ENCODE peak calls at places on chromosomes 16 and 17, in five cellular contexts. P is A549, I is K562, Y is HepG2, D is H1. J is an unnamed sample.

GRCh38 chr16:10577305-10578202 is 2.8 kb downstream of the EMP2 start:
- DNase-seq in P (no peak), I (no peak), Y (no peak), D (no peak), J (no peak)

GRCh38 chr17:2150871-2151270 is 96.0 kb downstream of the HIC1 start:
- DNase-seq in P (no peak), I (no peak), Y (no peak), D (no peak), J (no peak)

GRCh38 chr17:49787932-49788442 is 494 bp upstream of the KAT7 start:
- DNase-seq in P (no peak), I (no peak), Y (no peak), D (no peak), J (no peak)

GRCh38 chr17:76969598-76970172 is 101.5 kb downstream of the MGAT5B start:
- DNase-seq in P (no peak), I (no peak), Y (no peak), D (no peak), J (no peak)

GRCh38 chr16:48538746-48539484 is 71.1 kb downstream of the N4BP1 start:
- DNase-seq in P (no peak), I (peak; percentile 30), Y (peak; percentile 24), D (no peak), J (no peak)

GRCh38 chr17:12659500-12659899 is 6.2 kb upstream of the MYOCD start:
- DNase-seq in P (no peak), I (no peak), Y (no peak), D (no peak), J (no peak)

GRCh38 chr16:397135-397661 is at the start of gene NME4:
- DNase-seq in P (no peak), I (peak; percentile 81), Y (no peak), D (no peak), J (no peak)

GRCh38 chr17:48002208-48002919 is 31.5 kb downstream of the CDK5RAP3 start:
- DNase-seq in P (peak; percentile 36), I (peak; percentile 43), Y (peak; percentile 50), D (no peak), J (peak; percentile 75)

GRCh38 chr17:15917021-15917438 is 27.9 kb upstream of the ADORA2B start:
- DNase-seq in P (no peak), I (no peak), Y (no peak), D (no peak), J (no peak)

GRCh38 chr17:6753006-6753445 is 2.8 kb upstream of the XAF1 start:
- DNase-seq in P (no peak), I (no peak), Y (peak; percentile 11), D (no peak), J (no peak)

GRCh38 chr16:49075709-49076108 is 205.9 kb downstream of the CBLN1 start:
- DNase-seq in P (no peak), I (no peak), Y (no peak), D (no peak), J (no peak)

GRCh38 chr16:9818702-9819101 is 363.5 kb downstream of the GRIN2A start:
- DNase-seq in P (no peak), I (no peak), Y (no peak), D (no peak), J (no peak)

GRCh38 chr17:49365667-49366066 is 3.6 kb upstream of the ZNF652 start:
- DNase-seq in P (peak; percentile 66), I (no peak), Y (peak; percentile 56), D (no peak), J (no peak)

GRCh38 chr16:51807551-51807950 is 656.5 kb upstream of the SALL1 start:
- DNase-seq in P (no peak), I (no peak), Y (no peak), D (no peak), J (no peak)

GRCh38 chr16:56866955-56867830 is 2.2 kb downstream of the SLC12A3 start:
- DNase-seq in P (peak; percentile 66), I (peak; percentile 45), Y (peak; percentile 70), D (no peak), J (no peak)
- TF ChIP-seq HDAC2 in P (no peak), I (no peak), Y (no peak), D (no peak), J (no peak)

DNA sequence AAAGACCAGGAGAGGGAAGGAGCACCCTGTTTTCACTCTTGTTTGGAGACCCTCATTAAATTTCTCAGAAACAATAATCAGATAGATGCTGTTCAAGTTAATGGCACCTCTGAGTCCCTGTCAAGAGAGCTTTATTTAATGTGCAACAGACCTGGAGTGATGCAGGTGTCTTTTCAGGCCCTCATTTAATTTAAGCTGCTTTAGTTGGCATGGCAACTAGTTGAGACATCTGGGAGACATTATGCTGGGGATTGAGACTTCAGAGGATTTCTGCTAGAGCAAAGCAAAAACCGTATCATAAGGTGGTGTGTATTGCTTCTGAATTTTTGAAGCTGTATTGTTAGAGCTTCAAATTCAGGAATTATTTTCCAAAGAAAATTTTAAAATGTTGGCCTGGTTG is 108.5 kb downstream of the NLK start:
- DNase-seq in P (no peak), I (no peak), Y (no peak), D (no peak), J (no peak)
- TF ChIP-seq HDAC2 in P (no peak), I (no peak), Y (no peak), D (no peak), J (no peak)

GRCh38 chr17:28053044-28053670 is 10.7 kb downstream of the NLK start:
- DNase-seq in P (no peak), I (no peak), Y (no peak), D (no peak), J (no peak)
- TF ChIP-seq HDAC2 in P (no peak), I (no peak), Y (no peak), D (no peak), J (no peak)

GRCh38 chr17:8924595-8924994 is 40.9 kb downstream of the PIK3R5 start:
- DNase-seq in P (no peak), I (no peak), Y (no peak), D (no peak), J (peak; percentile 77)

GRCh38 chr17:8921147-8921546 is 44.4 kb downstream of the PIK3R5 start:
- DNase-seq in P (no peak), I (no peak), Y (no peak), D (no peak), J (no peak)

GRCh38 chr17:8923762-8924161 is 41.7 kb downstream of the PIK3R5 start:
- DNase-seq in P (no peak), I (no peak), Y (no peak), D (no peak), J (no peak)

GRCh38 chr17:8922923-8923322 is 42.6 kb downstream of the PIK3R5 start:
- DNase-seq in P (no peak), I (no peak), Y (no peak), D (no peak), J (no peak)

GRCh38 chr17:8922451-8922850 is 43.1 kb downstream of the PIK3R5 start:
- DNase-seq in P (no peak), I (no peak), Y (no peak), D (no peak), J (no peak)
- TF ChIP-seq HDAC2 in P (no peak), I (no peak), Y (no peak), D (no peak), J (no peak)

DNA sequence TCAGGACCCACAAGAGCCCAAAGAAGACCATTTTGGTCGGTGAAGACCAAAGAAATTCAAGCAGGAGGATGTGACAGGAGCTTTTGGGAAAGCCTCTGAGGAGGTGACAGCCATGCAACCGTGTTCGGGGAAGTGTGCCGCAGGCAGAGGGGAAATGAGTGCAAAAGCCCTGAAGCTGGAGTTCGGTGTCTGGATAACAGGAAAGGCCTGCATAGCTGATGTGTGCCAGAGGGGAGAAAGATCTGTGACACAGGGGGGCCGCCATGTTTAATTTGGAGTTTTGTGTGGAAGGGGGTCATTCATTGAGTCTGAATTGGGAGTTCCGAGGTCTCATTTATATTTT is 870 bp upstream of the ZC3H7A start:
- DNase-seq in P (peak; percentile 22), I (no peak), Y (no peak), D (no peak), J (no peak)
- TF ChIP-seq HDAC2 in P (no peak), I (no peak), Y (no peak), D (no peak), J (no peak)

DNA sequence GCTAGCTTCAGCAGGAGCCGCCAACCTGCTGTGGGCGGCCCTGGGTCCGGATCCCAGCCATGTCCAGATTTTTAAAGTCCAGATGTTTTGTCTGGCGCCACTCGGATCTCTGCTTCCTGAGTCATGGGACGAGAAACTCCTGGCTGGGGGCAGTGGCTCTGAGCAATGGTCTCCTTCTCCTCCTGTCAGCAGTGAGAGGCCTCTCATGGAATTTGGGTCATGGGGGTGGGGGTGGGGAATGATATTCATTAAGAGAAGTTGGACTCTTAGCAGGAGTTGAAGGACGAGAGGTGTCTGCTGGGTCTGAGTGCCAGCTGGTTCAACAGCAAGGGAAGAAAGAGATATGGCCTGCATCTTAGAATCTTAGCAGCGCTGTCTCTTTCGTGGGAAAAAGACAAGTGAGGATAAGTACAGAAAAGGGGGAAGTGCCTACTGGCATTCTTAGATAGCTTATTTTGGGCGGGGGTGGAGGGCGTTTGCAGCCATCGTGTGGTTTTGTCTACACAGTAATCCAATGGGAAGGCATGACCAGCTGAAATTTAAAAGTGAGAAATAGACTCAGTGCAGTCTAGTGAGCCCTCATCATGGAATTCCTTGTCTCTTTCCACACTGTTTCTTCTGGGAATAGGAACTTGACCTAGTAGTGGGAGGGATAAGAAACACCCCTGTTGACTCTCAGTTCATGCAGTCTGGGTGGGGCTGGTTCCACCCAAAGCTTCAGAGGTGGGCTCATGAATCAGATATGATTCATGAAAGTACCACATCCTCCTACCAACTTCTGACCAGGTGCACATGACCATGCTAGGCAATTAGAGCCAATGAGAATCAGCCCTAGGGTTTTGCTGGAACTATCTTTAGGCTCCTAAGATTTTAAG is 80.5 kb downstream of the MYH13 start:
- DNase-seq in P (no peak), I (no peak), Y (no peak), D (no peak), J (peak; percentile 20)
- TF ChIP-seq HDAC2 in P (no peak), I (no peak), Y (no peak), D (no peak), J (no peak)

DNA sequence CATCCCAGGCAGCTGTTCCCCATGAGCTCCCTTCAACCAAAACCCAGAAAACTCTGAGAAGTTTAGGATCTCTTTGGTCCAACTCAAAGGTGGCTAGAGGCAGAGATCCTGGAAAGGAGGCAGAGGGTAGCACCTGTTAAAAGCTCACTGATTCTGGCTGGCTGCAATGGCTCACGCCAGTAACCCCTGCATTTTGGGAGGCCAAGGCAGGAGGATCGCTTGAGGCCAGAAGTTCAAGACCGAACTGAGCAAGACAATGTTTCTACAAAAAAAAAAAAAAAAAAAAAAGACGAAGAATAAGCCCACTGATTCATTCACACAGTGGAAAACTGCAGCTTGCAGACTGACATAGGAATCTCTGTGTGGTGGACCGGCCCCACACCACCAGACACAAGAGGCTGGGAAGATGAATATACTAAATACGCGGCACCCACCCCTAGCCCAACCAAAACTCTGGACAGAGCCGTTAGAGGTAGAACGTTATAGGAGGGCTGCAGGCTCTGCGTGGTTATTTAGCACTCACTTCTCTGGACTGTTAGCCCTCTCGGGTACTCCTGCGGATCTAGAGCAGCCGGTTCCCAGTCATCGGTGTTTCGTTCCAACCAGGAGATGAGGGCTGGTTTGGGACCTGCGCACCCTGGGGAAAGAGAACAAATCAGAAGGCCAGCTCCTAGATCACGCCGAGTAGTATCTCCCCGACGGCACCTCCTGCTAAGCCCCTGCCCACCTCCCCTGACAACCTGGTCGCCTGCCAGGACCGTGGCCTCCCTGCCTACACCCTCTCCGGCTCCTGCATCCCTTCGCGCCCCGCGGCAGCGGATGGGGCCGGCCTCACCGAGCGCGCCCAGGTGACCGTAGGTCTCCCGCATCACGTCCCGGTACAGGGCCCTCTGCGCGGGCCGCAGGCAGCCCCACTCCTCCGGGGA is 924 bp downstream of the ZNF689 start:
- DNase-seq in P (peak; percentile 51), I (peak; percentile 69), Y (no peak), D (no peak), J (no peak)
- TF ChIP-seq HDAC2 in P (no peak), I (no peak), Y (no peak), D (no peak), J (no peak)

GRCh38 chr17:65121916-65122821 is 15.0 kb upstream of the RGS9 start:
- DNase-seq in P (no peak), I (no peak), Y (no peak), D (no peak), J (peak; percentile 42)
- TF ChIP-seq HDAC2 in P (no peak), I (no peak), Y (no peak), D (no peak), J (no peak)